ENCODE peak calls at places on chromosomes 7 and 10, in six cellular contexts. W is IMR-90; P is GM12865; K is stimulated activated CD8-positive, alpha-beta memory T cell treated with anti-CD3 and anti-CD28 coated beads, Interleukin-7, amount 100 ng/mL, for 4 hours; S is AG09309; J is NCI-H226. F is an unnamed sample.

GRCh38 chr10:86346169-86346793 is 20.3 kb downstream of the GRID1 start:
- DNase-seq in P (no peak), J (no peak), K (no peak), S (no peak), W (no peak), F (no peak)

GRCh38 chr7:151590071-151590800 is 70.5 kb upstream of the RHEB start:
- DNase-seq in J (no peak), S (no peak), W (no peak), P (peak; percentile 74), K (no peak), F (no peak)

GRCh38 chr10:373015-373414 is 237.8 kb downstream of the ZMYND11 start:
- DNase-seq in J (no peak), S (no peak), K (no peak), P (no peak), W (peak; percentile 47), F (no peak)

GRCh38 chr10:46022978-46023702 is 7.3 kb downstream of the NCOA4 start:
- DNase-seq in P (peak; percentile 90), K (peak; percentile 55), S (peak; percentile 82), J (peak; percentile 93), W (peak; percentile 93), F (peak; percentile 96)

GRCh38 chr7:95327356-95327755 is 3.0 kb upstream of the PON1 start:
- DNase-seq in J (no peak), K (no peak), S (no peak), P (no peak), W (no peak), F (no peak)

GRCh38 chr7:15685358-15686181 is 913 bp downstream of the MEOX2 start:
- DNase-seq in K (no peak), S (peak; percentile 82), J (no peak), W (peak; percentile 34), P (no peak), F (peak; percentile 75)

GRCh38 chr7:27179030-27179429 is 4.9 kb upstream of the HOXA10 start:
- DNase-seq in S (no peak), K (no peak), P (no peak), W (no peak), J (no peak), F (no peak)

GRCh38 chr7:126659124-126659523 is 593.6 kb downstream of the GRM8 start:
- DNase-seq in W (no peak), S (no peak), K (no peak), P (peak; percentile 44), J (no peak), F (no peak)

GRCh38 chr10:58385784-58386112 is 538 bp downstream of the TFAM start:
- DNase-seq in K (no peak), S (no peak), P (peak; percentile 18), W (peak; percentile 17), J (peak; percentile 33), F (no peak)

GRCh38 chr7:135326636-135327280 is 93.1 kb downstream of the STRA8 start:
- DNase-seq in J (no peak), P (no peak), K (no peak), S (no peak), W (peak; percentile 51), F (no peak)

GRCh38 chr10:63684257-63684936 is 163.2 kb downstream of the REEP3 start:
- DNase-seq in P (no peak), W (no peak), K (no peak), J (no peak), S (no peak), F (no peak)

GRCh38 chr10:78071857-78072179 is 38.2 kb downstream of the RPS24 start:
- DNase-seq in W (no peak), K (no peak), J (no peak), S (no peak), P (no peak), F (no peak)

GRCh38 chr7:2465928-2466327 is 10.3 kb downstream of the GRIFIN start:
- DNase-seq in W (no peak), K (no peak), J (no peak), P (no peak), S (no peak), F (no peak)

GRCh38 chr7:100380180-100380579 is 6.9 kb downstream of the PILRA start:
- DNase-seq in P (no peak), J (no peak), W (no peak), K (no peak), S (no peak), F (no peak)

GRCh38 chr7:116511552-116512523 is 12.3 kb downstream of the CAV2 start:
- DNase-seq in J (peak; percentile 83), P (peak; percentile 84), K (no peak), S (no peak), W (peak; percentile 69), F (no peak)

GRCh38 chr10:7635431-7636125 is 31.2 kb downstream of the ITIH5 start:
- DNase-seq in W (no peak), S (no peak), K (no peak), P (no peak), J (no peak), F (no peak)

GRCh38 chr10:1706711-1707110 is 30.6 kb downstream of the ADARB2 start:
- DNase-seq in W (no peak), P (peak; percentile 50), J (no peak), S (no peak), K (no peak), F (no peak)

GRCh38 chr10:89217057-89217990 is 10.2 kb upstream of the CH25H start:
- DNase-seq in W (peak; percentile 74), K (peak; percentile 58), S (no peak), J (peak; percentile 31), P (peak; percentile 72), F (peak; percentile 40)

F was measured in stromal cell of bone marrow.